ENCODE peak calls at places on chromosome 7, in nine cellular contexts. One of them, this sample, is unnamed.

GRCh38 chr7:159147246-159147645 is 2.6 kb upstream of the VIPR2 start:
- DNase-seq in HT1080: no peak
- DNase-seq in fibroblast of lung: no peak
- DNase-seq in GF-D8: no peak
- DNase-seq in suprapubic skin: no peak
- DNase-seq in WTC11: no peak
- DNase-seq in chondrocyte: no peak
- DNase-seq in hepatocyte: no peak
- DNase-seq in astrocyte of the spinal cord: no peak
- DNase-seq in this sample: no peak

GRCh38 chr7:139542308-139543151 is 19.0 kb downstream of the CLEC2L start:
- DNase-seq in HT1080: no peak
- DNase-seq in fibroblast of lung: no peak
- DNase-seq in GF-D8: no peak
- DNase-seq in suprapubic skin: no peak
- DNase-seq in WTC11: no peak
- DNase-seq in chondrocyte: no peak
- DNase-seq in hepatocyte: no peak
- DNase-seq in astrocyte of the spinal cord: no peak
- DNase-seq in this sample: no peak

GRCh38 chr7:29563590-29564454 is at the start of gene PRR15:
- DNase-seq in HT1080: no peak
- DNase-seq in fibroblast of lung: no peak
- DNase-seq in GF-D8: no peak
- DNase-seq in suprapubic skin: no peak
- DNase-seq in WTC11: peak
- DNase-seq in chondrocyte: no peak
- DNase-seq in hepatocyte: peak
- DNase-seq in astrocyte of the spinal cord: peak
- DNase-seq in this sample: no peak

GRCh38 chr7:104366390-104366789 is 38.0 kb downstream of the LHFPL3 start:
- DNase-seq in HT1080: no peak
- DNase-seq in fibroblast of lung: no peak
- DNase-seq in GF-D8: no peak
- DNase-seq in suprapubic skin: no peak
- DNase-seq in WTC11: no peak
- DNase-seq in chondrocyte: no peak
- DNase-seq in hepatocyte: no peak
- DNase-seq in astrocyte of the spinal cord: no peak
- DNase-seq in this sample: no peak

GRCh38 chr7:99371376-99371920 is 3.1 kb upstream of the ARPC1B start:
- DNase-seq in HT1080: no peak
- DNase-seq in fibroblast of lung: no peak
- DNase-seq in GF-D8: no peak
- DNase-seq in suprapubic skin: no peak
- DNase-seq in WTC11: no peak
- DNase-seq in chondrocyte: no peak
- DNase-seq in hepatocyte: no peak
- DNase-seq in astrocyte of the spinal cord: no peak
- DNase-seq in this sample: no peak

GRCh38 chr7:18004372-18004771 is 23.3 kb downstream of the PRPS1L1 start:
- DNase-seq in HT1080: no peak
- DNase-seq in fibroblast of lung: no peak
- DNase-seq in GF-D8: no peak
- DNase-seq in suprapubic skin: no peak
- DNase-seq in WTC11: no peak
- DNase-seq in chondrocyte: no peak
- DNase-seq in hepatocyte: no peak
- DNase-seq in astrocyte of the spinal cord: no peak
- DNase-seq in this sample: no peak

GRCh38 chr7:129265328-129265727 is 40.5 kb downstream of the AHCYL2 start:
- DNase-seq in HT1080: no peak
- DNase-seq in fibroblast of lung: no peak
- DNase-seq in GF-D8: no peak
- DNase-seq in suprapubic skin: no peak
- DNase-seq in WTC11: no peak
- DNase-seq in chondrocyte: no peak
- DNase-seq in hepatocyte: no peak
- DNase-seq in astrocyte of the spinal cord: no peak
- DNase-seq in this sample: no peak

GRCh38 chr7:148262721-148263229 is 327.8 kb upstream of the C7orf33 start:
- DNase-seq in HT1080: peak
- DNase-seq in fibroblast of lung: peak
- DNase-seq in GF-D8: no peak
- DNase-seq in suprapubic skin: peak
- DNase-seq in WTC11: peak
- DNase-seq in chondrocyte: no peak
- DNase-seq in hepatocyte: peak
- DNase-seq in astrocyte of the spinal cord: peak
- DNase-seq in this sample: peak

GRCh38 chr7:123772652-123773051 is 23.8 kb upstream of the WASL start:
- DNase-seq in HT1080: no peak
- DNase-seq in fibroblast of lung: no peak
- DNase-seq in GF-D8: no peak
- DNase-seq in suprapubic skin: no peak
- DNase-seq in WTC11: no peak
- DNase-seq in chondrocyte: no peak
- DNase-seq in hepatocyte: no peak
- DNase-seq in astrocyte of the spinal cord: no peak
- DNase-seq in this sample: no peak

GRCh38 chr7:114426824-114427223 is 12.2 kb downstream of the FOXP2 start:
- DNase-seq in HT1080: no peak
- DNase-seq in fibroblast of lung: peak
- DNase-seq in GF-D8: no peak
- DNase-seq in suprapubic skin: no peak
- DNase-seq in WTC11: no peak
- DNase-seq in chondrocyte: no peak
- DNase-seq in hepatocyte: peak
- DNase-seq in astrocyte of the spinal cord: peak
- DNase-seq in this sample: peak

GRCh38 chr7:118109607-118110006 is 74.4 kb upstream of the LSM8 start:
- DNase-seq in HT1080: peak
- DNase-seq in fibroblast of lung: no peak
- DNase-seq in GF-D8: no peak
- DNase-seq in suprapubic skin: no peak
- DNase-seq in WTC11: no peak
- DNase-seq in chondrocyte: no peak
- DNase-seq in hepatocyte: peak
- DNase-seq in astrocyte of the spinal cord: no peak
- DNase-seq in this sample: no peak

GRCh38 chr7:33716581-33717477 is 188.5 kb upstream of the BMPER start:
- DNase-seq in HT1080: peak
- DNase-seq in fibroblast of lung: peak
- DNase-seq in GF-D8: no peak
- DNase-seq in suprapubic skin: no peak
- DNase-seq in WTC11: no peak
- DNase-seq in chondrocyte: no peak
- DNase-seq in hepatocyte: peak
- DNase-seq in astrocyte of the spinal cord: peak
- DNase-seq in this sample: peak

GRCh38 chr7:98151884-98152283 is 45.2 kb downstream of the LMTK2 start:
- DNase-seq in HT1080: no peak
- DNase-seq in fibroblast of lung: no peak
- DNase-seq in GF-D8: no peak
- DNase-seq in suprapubic skin: no peak
- DNase-seq in WTC11: no peak
- DNase-seq in chondrocyte: no peak
- DNase-seq in hepatocyte: no peak
- DNase-seq in astrocyte of the spinal cord: no peak
- DNase-seq in this sample: no peak

GRCh38 chr7:133573554-133574265 is 320.8 kb downstream of the EXOC4 start:
- DNase-seq in HT1080: no peak
- DNase-seq in fibroblast of lung: no peak
- DNase-seq in GF-D8: no peak
- DNase-seq in suprapubic skin: no peak
- DNase-seq in WTC11: no peak
- DNase-seq in chondrocyte: no peak
- DNase-seq in hepatocyte: no peak
- DNase-seq in astrocyte of the spinal cord: no peak
- DNase-seq in this sample: no peak

GRCh38 chr7:43954524-43955228 is 28.4 kb downstream of the UBE2D4 start:
- DNase-seq in HT1080: peak
- DNase-seq in fibroblast of lung: peak
- DNase-seq in GF-D8: peak
- DNase-seq in suprapubic skin: no peak
- DNase-seq in WTC11: peak
- DNase-seq in chondrocyte: no peak
- DNase-seq in hepatocyte: peak
- DNase-seq in astrocyte of the spinal cord: peak
- DNase-seq in this sample: peak

GRCh38 chr7:128453836-128454804 is 1.6 kb upstream of the HILPDA start:
- DNase-seq in HT1080: no peak
- DNase-seq in fibroblast of lung: peak
- DNase-seq in GF-D8: no peak
- DNase-seq in suprapubic skin: peak
- DNase-seq in WTC11: peak
- DNase-seq in chondrocyte: no peak
- DNase-seq in hepatocyte: peak
- DNase-seq in astrocyte of the spinal cord: peak
- DNase-seq in this sample: no peak

GRCh38 chr7:28060371-28060950 is 120.1 kb downstream of the JAZF1 start:
- DNase-seq in HT1080: no peak
- DNase-seq in fibroblast of lung: no peak
- DNase-seq in GF-D8: no peak
- DNase-seq in suprapubic skin: no peak
- DNase-seq in WTC11: no peak
- DNase-seq in chondrocyte: no peak
- DNase-seq in hepatocyte: no peak
- DNase-seq in astrocyte of the spinal cord: no peak
- DNase-seq in this sample: no peak

GRCh38 chr7:22348379-22348778 is 8.6 kb downstream of the RAPGEF5 start:
- DNase-seq in HT1080: peak
- DNase-seq in fibroblast of lung: no peak
- DNase-seq in GF-D8: no peak
- DNase-seq in suprapubic skin: no peak
- DNase-seq in WTC11: no peak
- DNase-seq in chondrocyte: no peak
- DNase-seq in hepatocyte: peak
- DNase-seq in astrocyte of the spinal cord: peak
- DNase-seq in this sample: no peak

GRCh38 chr7:45155941-45156340 is 1.6 kb upstream of the RAMP3 start:
- DNase-seq in HT1080: no peak
- DNase-seq in fibroblast of lung: no peak
- DNase-seq in GF-D8: no peak
- DNase-seq in suprapubic skin: no peak
- DNase-seq in WTC11: no peak
- DNase-seq in chondrocyte: peak
- DNase-seq in hepatocyte: no peak
- DNase-seq in astrocyte of the spinal cord: no peak
- DNase-seq in this sample: no peak

GRCh38 chr7:46032936-46033335 is 111.9 kb upstream of the IGFBP3 start:
- DNase-seq in HT1080: no peak
- DNase-seq in fibroblast of lung: no peak
- DNase-seq in GF-D8: no peak
- DNase-seq in suprapubic skin: no peak
- DNase-seq in WTC11: no peak
- DNase-seq in chondrocyte: no peak
- DNase-seq in hepatocyte: no peak
- DNase-seq in astrocyte of the spinal cord: no peak
- DNase-seq in this sample: no peak

GRCh38 chr7:18020138-18020715 is 7.4 kb downstream of the PRPS1L1 start:
- DNase-seq in HT1080: peak
- DNase-seq in fibroblast of lung: no peak
- DNase-seq in GF-D8: no peak
- DNase-seq in suprapubic skin: no peak
- DNase-seq in WTC11: no peak
- DNase-seq in chondrocyte: no peak
- DNase-seq in hepatocyte: no peak
- DNase-seq in astrocyte of the spinal cord: peak
- DNase-seq in this sample: no peak

GRCh38 chr7:88635149-88635548 is 124.4 kb upstream of the ZNF804B start:
- DNase-seq in HT1080: no peak
- DNase-seq in fibroblast of lung: no peak
- DNase-seq in GF-D8: no peak
- DNase-seq in suprapubic skin: no peak
- DNase-seq in WTC11: no peak
- DNase-seq in chondrocyte: no peak
- DNase-seq in hepatocyte: no peak
- DNase-seq in astrocyte of the spinal cord: no peak
- DNase-seq in this sample: no peak

GRCh38 chr7:93949468-93949867 is 27.9 kb downstream of the GNG11 start:
- DNase-seq in HT1080: peak
- DNase-seq in fibroblast of lung: peak
- DNase-seq in GF-D8: no peak
- DNase-seq in suprapubic skin: no peak
- DNase-seq in WTC11: no peak
- DNase-seq in chondrocyte: no peak
- DNase-seq in hepatocyte: peak
- DNase-seq in astrocyte of the spinal cord: peak
- DNase-seq in this sample: no peak

GRCh38 chr7:122430710-122431109 is 126.2 kb upstream of the FEZF1 start:
- DNase-seq in HT1080: peak
- DNase-seq in fibroblast of lung: peak
- DNase-seq in GF-D8: no peak
- DNase-seq in suprapubic skin: no peak
- DNase-seq in WTC11: no peak
- DNase-seq in chondrocyte: no peak
- DNase-seq in hepatocyte: no peak
- DNase-seq in astrocyte of the spinal cord: peak
- DNase-seq in this sample: no peak

GRCh38 chr7:30752979-30753378 is 1.0 kb downstream of the INMT start:
- DNase-seq in HT1080: no peak
- DNase-seq in fibroblast of lung: peak
- DNase-seq in GF-D8: no peak
- DNase-seq in suprapubic skin: peak
- DNase-seq in WTC11: no peak
- DNase-seq in chondrocyte: no peak
- DNase-seq in hepatocyte: no peak
- DNase-seq in astrocyte of the spinal cord: peak
- DNase-seq in this sample: no peak

GRCh38 chr7:87591211-87591610 is 9.5 kb downstream of the ABCB1 start:
- DNase-seq in HT1080: no peak
- DNase-seq in fibroblast of lung: no peak
- DNase-seq in GF-D8: no peak
- DNase-seq in suprapubic skin: no peak
- DNase-seq in WTC11: no peak
- DNase-seq in chondrocyte: no peak
- DNase-seq in hepatocyte: no peak
- DNase-seq in astrocyte of the spinal cord: no peak
- DNase-seq in this sample: no peak

This sample was measured in pons.